ENCODE peak calls at places on chromosomes 12 and 14, in six cellular contexts. One of them, this sample, is unnamed.

GRCh38 chr14:75226755-75227544 is 50.5 kb upstream of the TMED10 start:
- DNase-seq in pancreas: no peak
- DNase-seq in fibroblast of pulmonary artery: no peak
- DNase-seq in PC-3: no peak
- DNase-seq in GM06990: no peak
- DNase-seq in cardiac fibroblast: no peak
- DNase-seq in this sample: no peak

GRCh38 chr12:124586756-124587155 is 19.3 kb upstream of the NCOR2 start:
- DNase-seq in pancreas: no peak
- DNase-seq in fibroblast of pulmonary artery: no peak
- DNase-seq in PC-3: peak
- DNase-seq in GM06990: no peak
- DNase-seq in cardiac fibroblast: no peak
- DNase-seq in this sample: no peak

GRCh38 chr12:109458086-109458485 is 19.0 kb downstream of the KCTD10 start:
- DNase-seq in pancreas: no peak
- DNase-seq in fibroblast of pulmonary artery: peak
- DNase-seq in PC-3: peak
- DNase-seq in GM06990: no peak
- DNase-seq in cardiac fibroblast: peak
- DNase-seq in this sample: no peak

GRCh38 chr14:22520235-22520634 is 68.8 kb downstream of the DAD1 start:
- DNase-seq in pancreas: no peak
- DNase-seq in fibroblast of pulmonary artery: peak
- DNase-seq in PC-3: no peak
- DNase-seq in GM06990: no peak
- DNase-seq in cardiac fibroblast: peak
- DNase-seq in this sample: no peak

GRCh38 chr12:107457536-107457935 is 228.1 kb upstream of the PWP1 start:
- DNase-seq in pancreas: no peak
- DNase-seq in fibroblast of pulmonary artery: no peak
- DNase-seq in PC-3: no peak
- DNase-seq in GM06990: no peak
- DNase-seq in cardiac fibroblast: no peak
- DNase-seq in this sample: no peak

GRCh38 chr12:67590122-67590795 is 58.3 kb upstream of the DYRK2 start:
- DNase-seq in pancreas: no peak
- DNase-seq in fibroblast of pulmonary artery: no peak
- DNase-seq in PC-3: no peak
- DNase-seq in GM06990: no peak
- DNase-seq in cardiac fibroblast: no peak
- DNase-seq in this sample: no peak

GRCh38 chr14:23351681-23352505 is 794 bp downstream of the SLC22A17 start:
- DNase-seq in pancreas: no peak
- DNase-seq in fibroblast of pulmonary artery: no peak
- DNase-seq in PC-3: no peak
- DNase-seq in GM06990: no peak
- DNase-seq in cardiac fibroblast: no peak
- DNase-seq in this sample: no peak

GRCh38 chr12:16685107-16685506 is 79.1 kb upstream of the LMO3 start:
- DNase-seq in pancreas: no peak
- DNase-seq in fibroblast of pulmonary artery: peak
- DNase-seq in PC-3: peak
- DNase-seq in GM06990: no peak
- DNase-seq in cardiac fibroblast: peak
- DNase-seq in this sample: no peak

GRCh38 chr12:111691262-111691661 is 5.4 kb downstream of the ACAD10 start:
- DNase-seq in pancreas: no peak
- DNase-seq in fibroblast of pulmonary artery: no peak
- DNase-seq in PC-3: no peak
- DNase-seq in GM06990: no peak
- DNase-seq in cardiac fibroblast: no peak
- DNase-seq in this sample: no peak

GRCh38 chr12:125330645-125331341 is 265.6 kb downstream of the AACS start:
- DNase-seq in pancreas: peak
- DNase-seq in fibroblast of pulmonary artery: peak
- DNase-seq in PC-3: peak
- DNase-seq in GM06990: peak
- DNase-seq in cardiac fibroblast: peak
- DNase-seq in this sample: peak

GRCh38 chr12:45619736-45620135 is 109.8 kb upstream of the ARID2 start:
- DNase-seq in pancreas: no peak
- DNase-seq in fibroblast of pulmonary artery: no peak
- DNase-seq in PC-3: no peak
- DNase-seq in GM06990: no peak
- DNase-seq in cardiac fibroblast: no peak
- DNase-seq in this sample: no peak

GRCh38 chr12:2804390-2805145 is 7.9 kb upstream of the ITFG2 start:
- DNase-seq in pancreas: no peak
- DNase-seq in fibroblast of pulmonary artery: peak
- DNase-seq in PC-3: peak
- DNase-seq in GM06990: no peak
- DNase-seq in cardiac fibroblast: peak
- DNase-seq in this sample: peak

GRCh38 chr12:9869307-9870161 is at the start of gene CLEC2B:
- DNase-seq in pancreas: no peak
- DNase-seq in fibroblast of pulmonary artery: peak
- DNase-seq in PC-3: peak
- DNase-seq in GM06990: no peak
- DNase-seq in cardiac fibroblast: peak
- DNase-seq in this sample: no peak

GRCh38 chr14:96357216-96357615 is 5.9 kb downstream of the ATG2B start:
- DNase-seq in pancreas: no peak
- DNase-seq in fibroblast of pulmonary artery: no peak
- DNase-seq in PC-3: no peak
- DNase-seq in GM06990: no peak
- DNase-seq in cardiac fibroblast: no peak
- DNase-seq in this sample: no peak

GRCh38 chr14:32102152-32102787 is 25.2 kb downstream of the ARHGAP5 start:
- DNase-seq in pancreas: no peak
- DNase-seq in fibroblast of pulmonary artery: no peak
- DNase-seq in PC-3: no peak
- DNase-seq in GM06990: peak
- DNase-seq in cardiac fibroblast: no peak
- DNase-seq in this sample: no peak

GRCh38 chr14:100692256-100692655 is 34.4 kb upstream of the DLK1 start:
- DNase-seq in pancreas: no peak
- DNase-seq in fibroblast of pulmonary artery: no peak
- DNase-seq in PC-3: no peak
- DNase-seq in GM06990: no peak
- DNase-seq in cardiac fibroblast: no peak
- DNase-seq in this sample: no peak

GRCh38 chr12:1533205-1533601 is 61.2 kb downstream of the FBXL14 start:
- DNase-seq in pancreas: no peak
- DNase-seq in fibroblast of pulmonary artery: no peak
- DNase-seq in PC-3: no peak
- DNase-seq in GM06990: no peak
- DNase-seq in cardiac fibroblast: no peak
- DNase-seq in this sample: no peak

GRCh38 chr12:48423200-48423599 is 49.2 kb upstream of the ANP32D start:
- DNase-seq in pancreas: no peak
- DNase-seq in fibroblast of pulmonary artery: peak
- DNase-seq in PC-3: no peak
- DNase-seq in GM06990: no peak
- DNase-seq in cardiac fibroblast: no peak
- DNase-seq in this sample: no peak

GRCh38 chr12:89225401-89225800 is 126.9 kb downstream of the DUSP6 start:
- DNase-seq in pancreas: no peak
- DNase-seq in fibroblast of pulmonary artery: peak
- DNase-seq in PC-3: peak
- DNase-seq in GM06990: peak
- DNase-seq in cardiac fibroblast: peak
- DNase-seq in this sample: no peak

GRCh38 chr12:11651377-11651776 is 1.9 kb downstream of the ETV6 start:
- DNase-seq in pancreas: no peak
- DNase-seq in fibroblast of pulmonary artery: no peak
- DNase-seq in PC-3: no peak
- DNase-seq in GM06990: no peak
- DNase-seq in cardiac fibroblast: peak
- DNase-seq in this sample: no peak

GRCh38 chr12:19066471-19067001 is 63.0 kb upstream of the PLEKHA5 start:
- DNase-seq in pancreas: peak
- DNase-seq in fibroblast of pulmonary artery: no peak
- DNase-seq in PC-3: no peak
- DNase-seq in GM06990: no peak
- DNase-seq in cardiac fibroblast: no peak
- DNase-seq in this sample: no peak

GRCh38 chr12:77054856-77055255 is 10.5 kb downstream of the E2F7 start:
- DNase-seq in pancreas: no peak
- DNase-seq in fibroblast of pulmonary artery: peak
- DNase-seq in PC-3: no peak
- DNase-seq in GM06990: no peak
- DNase-seq in cardiac fibroblast: no peak
- DNase-seq in this sample: no peak

GRCh38 chr14:32666310-32666709 is 272.4 kb upstream of the NPAS3 start:
- DNase-seq in pancreas: no peak
- DNase-seq in fibroblast of pulmonary artery: peak
- DNase-seq in PC-3: no peak
- DNase-seq in GM06990: no peak
- DNase-seq in cardiac fibroblast: peak
- DNase-seq in this sample: no peak

GRCh38 chr12:57552692-57553321 is 3.0 kb downstream of the KIF5A start:
- DNase-seq in pancreas: no peak
- DNase-seq in fibroblast of pulmonary artery: no peak
- DNase-seq in PC-3: peak
- DNase-seq in GM06990: no peak
- DNase-seq in cardiac fibroblast: peak
- DNase-seq in this sample: no peak

GRCh38 chr12:97131220-97131981 is 224.3 kb downstream of the NEDD1 start:
- DNase-seq in pancreas: no peak
- DNase-seq in fibroblast of pulmonary artery: peak
- DNase-seq in PC-3: no peak
- DNase-seq in GM06990: no peak
- DNase-seq in cardiac fibroblast: no peak
- DNase-seq in this sample: no peak

GRCh38 chr12:6666211-6666610 is 3.3 kb upstream of the ING4 start:
- DNase-seq in pancreas: no peak
- DNase-seq in fibroblast of pulmonary artery: no peak
- DNase-seq in PC-3: no peak
- DNase-seq in GM06990: no peak
- DNase-seq in cardiac fibroblast: no peak
- DNase-seq in this sample: no peak

GRCh38 chr12:6662906-6663742 is at the start of gene ING4:
- DNase-seq in pancreas: peak
- DNase-seq in fibroblast of pulmonary artery: peak
- DNase-seq in PC-3: peak
- DNase-seq in GM06990: peak
- DNase-seq in cardiac fibroblast: peak
- DNase-seq in this sample: peak

GRCh38 chr12:6664902-6665301 is 2.0 kb upstream of the ING4 start:
- DNase-seq in pancreas: no peak
- DNase-seq in fibroblast of pulmonary artery: no peak
- DNase-seq in PC-3: no peak
- DNase-seq in GM06990: no peak
- DNase-seq in cardiac fibroblast: peak
- DNase-seq in this sample: no peak

GRCh38 chr12:6672143-6672542 is 9.2 kb upstream of the ING4 start:
- DNase-seq in pancreas: no peak
- DNase-seq in fibroblast of pulmonary artery: no peak
- DNase-seq in PC-3: no peak
- DNase-seq in GM06990: no peak
- DNase-seq in cardiac fibroblast: no peak
- DNase-seq in this sample: no peak

GRCh38 chr12:6667559-6668210 is 4.8 kb upstream of the ING4 start:
- DNase-seq in pancreas: no peak
- DNase-seq in fibroblast of pulmonary artery: no peak
- DNase-seq in PC-3: peak
- DNase-seq in GM06990: no peak
- DNase-seq in cardiac fibroblast: no peak
- DNase-seq in this sample: no peak
- TF ChIP-seq CTCF in pancreas: no peak
- TF ChIP-seq CTCF in fibroblast of pulmonary artery: peak
- TF ChIP-seq CTCF in PC-3: peak
- TF ChIP-seq CTCF in GM06990: peak
- TF ChIP-seq CTCF in cardiac fibroblast: no peak
- TF ChIP-seq CTCF in this sample: no peak

GRCh38 chr14:41605550-41606248 is 977 bp upstream of the LRFN5 start:
- DNase-seq in pancreas: no peak
- DNase-seq in fibroblast of pulmonary artery: peak
- DNase-seq in PC-3: no peak
- DNase-seq in GM06990: no peak
- DNase-seq in cardiac fibroblast: peak
- DNase-seq in this sample: peak

GRCh38 chr14:41607119-41607785 is 576 bp downstream of the LRFN5 start:
- DNase-seq in pancreas: no peak
- DNase-seq in fibroblast of pulmonary artery: no peak
- DNase-seq in PC-3: no peak
- DNase-seq in GM06990: no peak
- DNase-seq in cardiac fibroblast: peak
- DNase-seq in this sample: no peak

GRCh38 chr14:41606249-41607118 is at the start of gene LRFN5:
- DNase-seq in pancreas: no peak
- DNase-seq in fibroblast of pulmonary artery: peak
- DNase-seq in PC-3: peak
- DNase-seq in GM06990: no peak
- DNase-seq in cardiac fibroblast: peak
- DNase-seq in this sample: peak

GRCh38 chr14:41607966-41608663 is 1.4 kb downstream of the LRFN5 start:
- DNase-seq in pancreas: no peak
- DNase-seq in fibroblast of pulmonary artery: no peak
- DNase-seq in PC-3: no peak
- DNase-seq in GM06990: no peak
- DNase-seq in cardiac fibroblast: peak
- DNase-seq in this sample: no peak

GRCh38 chr14:41609704-41610183 is 3.1 kb downstream of the LRFN5 start:
- DNase-seq in pancreas: peak
- DNase-seq in fibroblast of pulmonary artery: peak
- DNase-seq in PC-3: peak
- DNase-seq in GM06990: no peak
- DNase-seq in cardiac fibroblast: peak
- DNase-seq in this sample: peak
- TF ChIP-seq CTCF in pancreas: no peak
- TF ChIP-seq CTCF in fibroblast of pulmonary artery: peak
- TF ChIP-seq CTCF in PC-3: peak
- TF ChIP-seq CTCF in GM06990: no peak
- TF ChIP-seq CTCF in cardiac fibroblast: no peak
- TF ChIP-seq CTCF in this sample: no peak

DNA sequence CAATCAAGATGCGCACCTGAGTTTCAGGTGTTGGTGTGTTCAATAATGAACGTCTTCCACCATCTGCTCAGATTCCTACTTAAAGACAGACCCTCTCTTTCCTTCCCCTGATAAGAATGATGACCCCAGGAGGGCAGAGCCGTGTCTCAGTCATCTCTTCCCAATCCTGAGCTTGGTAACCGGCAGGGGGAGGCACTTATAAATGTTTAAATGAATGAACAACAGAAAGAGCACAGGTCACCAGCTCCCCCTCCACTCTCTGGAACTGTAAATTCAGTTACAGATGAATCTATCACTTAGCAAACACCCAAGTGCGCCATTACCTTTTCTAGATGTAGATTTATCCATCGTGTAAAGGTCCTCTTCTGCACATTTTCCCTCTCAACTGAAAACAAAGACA is 72.4 kb upstream of the DICER1 start:
- DNase-seq in pancreas: no peak
- DNase-seq in fibroblast of pulmonary artery: no peak
- DNase-seq in PC-3: no peak
- DNase-seq in GM06990: no peak
- DNase-seq in cardiac fibroblast: no peak
- DNase-seq in this sample: no peak
- TF ChIP-seq CTCF in pancreas: no peak
- TF ChIP-seq CTCF in fibroblast of pulmonary artery: no peak
- TF ChIP-seq CTCF in PC-3: no peak
- TF ChIP-seq CTCF in GM06990: no peak
- TF ChIP-seq CTCF in cardiac fibroblast: no peak
- TF ChIP-seq CTCF in this sample: no peak

GRCh38 chr14:45610303-45610702 is 357.3 kb upstream of the MIS18BP1 start:
- DNase-seq in pancreas: no peak
- DNase-seq in fibroblast of pulmonary artery: peak
- DNase-seq in PC-3: peak
- DNase-seq in GM06990: no peak
- DNase-seq in cardiac fibroblast: peak
- DNase-seq in this sample: no peak
- TF ChIP-seq CTCF in pancreas: no peak
- TF ChIP-seq CTCF in fibroblast of pulmonary artery: no peak
- TF ChIP-seq CTCF in PC-3: peak
- TF ChIP-seq CTCF in GM06990: no peak
- TF ChIP-seq CTCF in cardiac fibroblast: peak
- TF ChIP-seq CTCF in this sample: no peak

This sample was measured in ovary.